ENCODE peak calls at places on chromosomes 7 and 10, in four cellular contexts. One of them, this sample, is unnamed. For H3K36me3, the result is how much of the 10 kb centered on the place peaks cover.

GRCh38 chr7:117269895-117270294 is 53.0 kb downstream of the WNT2 start:
- DNase-seq in BJ: peak
- DNase-seq in fibroblast of lung: peak
- DNase-seq in brain microvascular endothelial cell: no peak
- DNase-seq in this sample: peak

GRCh38 chr10:43026039-43026973 is 50.6 kb upstream of the RET start:
- DNase-seq in BJ: no peak
- DNase-seq in fibroblast of lung: no peak
- DNase-seq in brain microvascular endothelial cell: no peak
- DNase-seq in this sample: no peak

GRCh38 chr10:122190553-122190952 is 80.5 kb upstream of the BTBD16 start:
- DNase-seq in BJ: peak
- DNase-seq in fibroblast of lung: no peak
- DNase-seq in brain microvascular endothelial cell: no peak
- DNase-seq in this sample: no peak

GRCh38 chr7:79051915-79052314 is 401.6 kb downstream of the MAGI2 start:
- DNase-seq in brain microvascular endothelial cell: peak
- DNase-seq in BJ: no peak
- DNase-seq in fibroblast of lung: no peak
- DNase-seq in this sample: no peak

GRCh38 chr7:12715372-12716133 is 28.1 kb downstream of the ARL4A start:
- DNase-seq in fibroblast of lung: peak
- DNase-seq in brain microvascular endothelial cell: peak
- DNase-seq in BJ: peak
- DNase-seq in this sample: peak

GRCh38 chr10:101014966-101015581 is 15.5 kb downstream of the LZTS2 start:
- DNase-seq in BJ: peak
- DNase-seq in fibroblast of lung: peak
- DNase-seq in brain microvascular endothelial cell: peak
- DNase-seq in this sample: peak

GRCh38 chr10:133087679-133088523 is at the start of gene ADGRA1:
- DNase-seq in BJ: no peak
- DNase-seq in brain microvascular endothelial cell: no peak
- DNase-seq in fibroblast of lung: no peak
- DNase-seq in this sample: no peak

GRCh38 chr7:22001345-22002004 is 55.8 kb upstream of the CDCA7L start:
- DNase-seq in brain microvascular endothelial cell: peak
- DNase-seq in fibroblast of lung: peak
- DNase-seq in BJ: peak
- DNase-seq in this sample: peak

GRCh38 chr7:5549096-5549896 is 125.7 kb upstream of the TNRC18 start:
- DNase-seq in brain microvascular endothelial cell: peak
- DNase-seq in BJ: no peak
- DNase-seq in fibroblast of lung: peak
- DNase-seq in this sample: no peak

GRCh38 chr10:87734987-87735827 is 75.5 kb downstream of the PAPSS2 start:
- DNase-seq in brain microvascular endothelial cell: peak
- DNase-seq in BJ: peak
- DNase-seq in fibroblast of lung: peak
- DNase-seq in this sample: no peak

GRCh38 chr10:20237091-20237570 is 420.9 kb downstream of the PLXDC2 start:
- DNase-seq in brain microvascular endothelial cell: no peak
- DNase-seq in BJ: no peak
- DNase-seq in fibroblast of lung: no peak
- DNase-seq in this sample: no peak
- TF ChIP-seq CTCF in brain microvascular endothelial cell: no peak
- TF ChIP-seq CTCF in BJ: no peak
- TF ChIP-seq CTCF in fibroblast of lung: no peak
- TF ChIP-seq CTCF in this sample: no peak

DNA sequence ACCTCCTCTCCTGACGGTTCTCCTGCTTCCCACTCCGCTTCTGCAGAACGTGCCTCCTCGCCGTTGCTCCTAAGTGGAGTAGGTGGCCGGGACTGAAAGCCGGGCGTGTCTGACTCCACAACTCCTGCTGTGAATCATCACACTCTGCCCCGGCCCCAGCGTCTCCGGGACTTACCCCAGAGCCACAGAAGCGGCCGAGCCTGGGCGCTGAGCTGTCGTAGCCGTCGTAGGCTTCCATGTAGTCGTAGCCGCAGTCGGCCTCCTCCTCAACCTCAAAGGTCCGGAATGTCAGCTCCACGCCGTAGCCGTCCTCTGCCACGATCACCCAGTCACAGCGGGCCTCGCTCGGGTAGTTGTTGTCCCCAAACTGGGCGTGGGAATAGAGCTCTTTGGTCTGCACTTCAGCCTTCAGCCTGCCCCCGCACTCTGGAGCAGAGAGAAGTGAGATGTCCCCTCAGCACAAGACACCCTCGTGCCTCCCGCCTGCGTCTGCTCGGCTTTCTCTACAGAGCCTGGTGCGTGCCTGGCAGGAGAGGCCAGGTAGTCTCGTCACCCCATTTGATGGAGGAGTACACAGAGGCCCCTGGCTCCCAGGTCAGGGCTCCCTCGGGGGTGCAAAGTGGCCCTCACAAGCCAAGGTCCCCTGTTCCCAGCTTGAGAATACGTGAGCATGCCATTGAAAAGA is 11.2 kb upstream of the OPALIN start:
- DNase-seq in fibroblast of lung: peak
- DNase-seq in BJ: no peak
- DNase-seq in brain microvascular endothelial cell: no peak
- DNase-seq in this sample: no peak
- H3K4me3 ChIP-seq in fibroblast of lung: no peak
- H3K4me3 ChIP-seq in BJ: no peak
- H3K4me3 ChIP-seq in brain microvascular endothelial cell: no peak
- H3K4me3 ChIP-seq in this sample: no peak

GRCh38 chr7:6589151-6589828 is 531 bp upstream of the INTS15 start:
- DNase-seq in fibroblast of lung: no peak
- DNase-seq in brain microvascular endothelial cell: no peak
- DNase-seq in BJ: no peak
- DNase-seq in this sample: no peak
- H3K36me3 ChIP-seq in fibroblast of lung: under half
- H3K36me3 ChIP-seq in brain microvascular endothelial cell: under half
- H3K36me3 ChIP-seq in BJ: under half
- H3K36me3 ChIP-seq in this sample: under half

DNA sequence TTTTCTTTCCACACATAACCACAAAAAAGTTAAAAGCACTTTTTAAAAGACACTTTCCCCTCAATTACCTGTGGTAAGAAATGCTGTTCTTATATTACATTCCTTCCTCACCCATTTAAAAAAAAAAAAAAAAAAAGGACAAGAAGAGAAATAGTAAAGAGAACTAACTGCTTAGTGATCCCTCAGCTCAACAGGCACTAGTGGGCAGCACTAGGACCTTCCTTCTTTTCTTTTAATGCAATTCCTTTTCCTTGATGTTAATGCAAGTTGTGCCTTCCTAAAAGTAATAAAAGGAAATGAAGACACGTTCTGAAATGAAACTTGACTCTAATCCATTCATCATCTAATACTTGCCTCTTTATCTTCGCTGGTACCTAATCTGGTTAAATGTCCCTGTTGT is 189.6 kb downstream of the TCF7L2 start:
- DNase-seq in brain microvascular endothelial cell: peak
- DNase-seq in fibroblast of lung: peak
- DNase-seq in BJ: no peak
- DNase-seq in this sample: no peak
- TF ChIP-seq CTCF in brain microvascular endothelial cell: peak
- TF ChIP-seq CTCF in fibroblast of lung: peak
- TF ChIP-seq CTCF in BJ: peak
- TF ChIP-seq CTCF in this sample: peak

GRCh38 chr7:27187158-27187701 is 2.2 kb upstream of the HOXA11 start:
- DNase-seq in BJ: peak
- DNase-seq in brain microvascular endothelial cell: no peak
- DNase-seq in fibroblast of lung: no peak
- DNase-seq in this sample: no peak
- H3K4me3 ChIP-seq in BJ: peak
- H3K4me3 ChIP-seq in brain microvascular endothelial cell: no peak
- H3K4me3 ChIP-seq in fibroblast of lung: no peak
- H3K4me3 ChIP-seq in this sample: peak

DNA sequence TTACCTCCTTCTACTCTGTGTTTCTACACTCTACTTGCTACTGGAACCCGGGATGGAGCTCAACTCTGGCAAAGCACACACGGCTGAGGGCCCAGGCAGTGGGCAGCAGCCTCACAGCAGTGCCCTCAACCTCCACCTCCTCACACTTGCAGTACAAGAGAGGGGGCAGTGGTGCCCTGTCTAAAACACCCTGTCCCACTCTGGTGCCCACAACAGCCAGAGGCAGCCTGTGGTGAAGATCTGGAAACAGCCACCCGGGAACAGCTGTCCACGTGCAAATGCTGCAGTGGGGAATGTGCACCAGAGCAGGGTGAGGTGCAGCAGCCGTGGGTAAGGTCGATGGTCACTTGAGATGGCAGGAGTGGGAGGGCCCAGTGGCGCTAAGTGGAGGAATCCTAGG is 13.7 kb downstream of the MAT1A start:
- DNase-seq in brain microvascular endothelial cell: no peak
- DNase-seq in BJ: no peak
- DNase-seq in fibroblast of lung: no peak
- DNase-seq in this sample: no peak
- H3K36me3 ChIP-seq in brain microvascular endothelial cell: under half
- H3K36me3 ChIP-seq in BJ: under half
- H3K36me3 ChIP-seq in fibroblast of lung: under half
- H3K36me3 ChIP-seq in this sample: under half